ENCODE peak calls at places on chromosomes 6 and 20, in five cellular contexts. S is IMR-90, C is mesendoderm, U is trophoblast cell, K is mesenchymal stem cell. Y is an unnamed sample.

GRCh38 chr20:38230957-38231785 is 29.4 kb downstream of the KIAA1755 start:
- DNase-seq in S (peak; percentile 59), C (no peak), U (no peak), K (no peak), Y (no peak)

GRCh38 chr6:72855471-72855870 is 233.6 kb downstream of the KCNQ5 start:
- DNase-seq in S (peak; percentile 8), C (no peak), U (no peak), K (no peak), Y (no peak)

GRCh38 chr6:167764713-167765479 is 61.8 kb upstream of the AFDN start:
- DNase-seq in S (no peak), C (no peak), U (no peak), K (no peak), Y (no peak)

GRCh38 chr20:37885042-37885441 is 17.9 kb upstream of the VSTM2L start:
- DNase-seq in S (no peak), C (no peak), U (no peak), K (no peak), Y (no peak)

GRCh38 chr20:57308451-57309410 is 20.9 kb upstream of the SPO11 start:
- DNase-seq in S (no peak), C (no peak), U (peak; percentile 88), K (no peak), Y (no peak)

GRCh38 chr6:39999006-39999867 is 65.0 kb upstream of the MOCS1 start:
- DNase-seq in S (no peak), C (no peak), U (no peak), K (no peak), Y (no peak)

GRCh38 chr6:77466055-77467028 is 3.1 kb upstream of the HTR1B start:
- DNase-seq in S (peak; percentile 74), C (peak; percentile 85), U (no peak), K (peak; percentile 81), Y (peak; percentile 48)

GRCh38 chr6:17167327-17167979 is 65.6 kb downstream of the STMND1 start:
- DNase-seq in S (peak; percentile 15), C (peak; percentile 96), U (peak; percentile 28), K (peak; percentile 59), Y (peak; percentile 30)

GRCh38 chr20:13684566-13685222 is 46.0 kb upstream of the TASP1 start:
- DNase-seq in S (no peak), C (no peak), U (no peak), K (no peak), Y (no peak)

GRCh38 chr20:8331740-8332412 is 199.8 kb downstream of the PLCB1 start:
- DNase-seq in S (peak; percentile 76), C (no peak), U (no peak), K (peak; percentile 18), Y (no peak)

GRCh38 chr6:159806021-159806458 is 6.0 kb downstream of the PNLDC1 start:
- DNase-seq in S (no peak), C (peak; percentile 16), U (no peak), K (no peak), Y (no peak)
- H3K18ac ChIP-seq in S (no peak overlapping the region), C (no peak overlapping the region), U (no peak overlapping the region), K (no peak overlapping the region), Y (no peak overlapping the region)

DNA sequence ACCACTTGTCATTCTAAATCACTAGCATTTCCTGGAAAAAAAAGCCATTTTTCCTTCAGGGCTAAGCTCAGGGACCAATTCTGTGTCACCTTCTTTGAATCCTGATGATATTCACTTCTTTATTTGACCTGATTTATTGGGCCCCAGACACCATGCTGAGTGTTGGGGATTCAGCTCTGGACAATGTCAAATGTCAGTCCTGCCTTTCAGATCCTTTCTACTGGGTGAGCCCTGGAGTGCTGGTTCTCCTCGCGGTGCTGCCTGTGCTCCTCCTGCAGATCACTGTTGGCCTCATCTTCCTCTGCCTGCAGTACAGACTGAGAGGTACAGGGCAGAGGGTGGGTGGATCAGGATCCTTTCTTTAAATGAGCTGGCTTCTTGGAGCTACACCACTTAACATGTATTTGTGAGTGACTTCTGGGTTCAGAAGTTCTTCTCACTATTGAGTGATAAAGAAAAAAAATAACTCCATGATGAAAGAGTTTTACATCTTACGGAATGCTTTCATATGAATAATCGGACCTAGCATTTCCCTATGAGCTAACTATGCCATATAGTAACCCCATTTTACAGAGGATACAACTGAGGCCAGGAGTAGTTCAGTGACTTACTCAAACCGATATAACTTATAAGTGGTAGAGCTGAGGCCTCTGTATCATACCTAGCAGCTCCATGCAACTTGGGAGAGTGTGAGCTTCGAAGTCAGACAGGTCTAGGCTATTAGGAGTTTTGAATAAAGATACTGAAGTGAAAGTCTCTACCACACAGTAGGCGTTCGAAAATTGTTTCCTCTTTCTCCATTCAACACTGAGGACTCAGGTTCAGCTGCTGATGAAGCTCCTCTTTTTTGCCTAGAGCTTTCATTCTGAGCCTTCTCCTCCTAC is 9.3 kb downstream of the MOG start:
- DNase-seq in S (no peak), C (peak; percentile 87), U (no peak), K (no peak), Y (no peak)
- H3K18ac ChIP-seq in S (no peak overlapping the region), C (no peak overlapping the region), U (no peak overlapping the region), K (no peak overlapping the region), Y (peak overlapping the region; percentile 88)

GRCh38 chr6:53347250-53347920 is 1.4 kb downstream of the ELOVL5 start:
- DNase-seq in S (peak; percentile 45), C (no peak), U (no peak), K (peak; percentile 51), Y (peak; percentile 3)
- H3K18ac ChIP-seq in S (peak overlapping the region; percentile 30), C (peak overlapping the region; percentile 65), U (peak overlapping the region; percentile 57), K (peak overlapping the region; percentile 50), Y (peak overlapping the region; percentile 91)

DNA sequence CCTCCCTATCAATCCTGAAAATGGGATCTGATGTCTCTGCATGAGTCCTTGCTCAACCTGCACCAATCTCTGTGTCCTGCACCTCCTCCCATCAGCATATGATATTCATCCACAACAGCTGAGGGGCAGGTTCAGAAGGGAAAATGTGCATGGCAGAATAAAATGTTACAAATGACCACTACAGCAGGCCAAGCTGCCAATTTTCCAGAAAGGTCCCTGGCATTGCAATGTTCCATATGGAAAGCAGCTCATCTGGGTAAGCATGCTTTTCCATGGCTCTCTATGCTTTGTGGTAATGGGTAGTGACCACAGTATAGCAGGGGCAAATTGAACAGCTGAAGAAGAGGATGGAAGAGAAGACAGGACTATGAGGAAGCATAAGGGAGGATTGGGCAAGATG is 841.2 kb upstream of the FLRT3 start:
- DNase-seq in S (no peak), C (no peak), U (no peak), K (no peak), Y (no peak)
- H3K18ac ChIP-seq in S (no peak overlapping the region), C (no peak overlapping the region), U (no peak overlapping the region), K (no peak overlapping the region), Y (no peak overlapping the region)

GRCh38 chr20:6769953-6770831 is 2.7 kb downstream of the BMP2 start:
- DNase-seq in S (no peak), C (peak; percentile 82), U (no peak), K (peak; percentile 67), Y (peak; percentile 42)
- H3K18ac ChIP-seq in S (no peak overlapping the region), C (peak overlapping the region; percentile 25), U (no peak overlapping the region), K (peak overlapping the region; percentile 66), Y (peak overlapping the region; percentile 94)

GRCh38 chr6:99810295-99810694 is 183.7 kb downstream of the MCHR2 start:
- DNase-seq in S (no peak), C (no peak), U (no peak), K (no peak), Y (no peak)

GRCh38 chr6:99808992-99809391 is 185.0 kb downstream of the MCHR2 start:
- DNase-seq in S (no peak), C (no peak), U (no peak), K (no peak), Y (no peak)

GRCh38 chr6:99814230-99814928 is 179.6 kb downstream of the MCHR2 start:
- DNase-seq in S (no peak), C (no peak), U (no peak), K (no peak), Y (no peak)

GRCh38 chr6:99813565-99813964 is 180.5 kb downstream of the MCHR2 start:
- DNase-seq in S (no peak), C (no peak), U (peak; percentile 75), K (no peak), Y (no peak)

GRCh38 chr6:99810942-99811633 is 182.9 kb downstream of the MCHR2 start:
- DNase-seq in S (no peak), C (peak; percentile 79), U (peak; percentile 86), K (no peak), Y (no peak)
- H3K18ac ChIP-seq in S (no peak overlapping the region), C (no peak overlapping the region), U (no peak overlapping the region), K (no peak overlapping the region), Y (no peak overlapping the region)

GRCh38 chr20:32674362-32674789 is 635 bp upstream of the C20orf203 start:
- DNase-seq in S (peak; percentile 50), C (peak; percentile 61), U (peak; percentile 63), K (peak; percentile 47), Y (no peak)
- H3K18ac ChIP-seq in S (no peak overlapping the region), C (no peak overlapping the region), U (no peak overlapping the region), K (no peak overlapping the region), Y (no peak overlapping the region)

GRCh38 chr6:156779206-156780116 is 2.3 kb downstream of the ARID1B start:
- DNase-seq in S (no peak), C (peak; percentile 67), U (peak; percentile 9), K (peak; percentile 46), Y (peak; percentile 26)
- H3K18ac ChIP-seq in S (peak overlapping the region; percentile 24), C (peak overlapping the region; percentile 57), U (peak overlapping the region; percentile 97), K (peak overlapping the region; percentile 100), Y (peak overlapping the region; percentile 99)

GRCh38 chr6:166168616-166169548 is 1.2 kb upstream of the TBXT start:
- DNase-seq in S (no peak), C (no peak), U (no peak), K (no peak), Y (no peak)
- H3K18ac ChIP-seq in S (no peak overlapping the region), C (peak overlapping the region; percentile 78), U (no peak overlapping the region), K (no peak overlapping the region), Y (peak overlapping the region; percentile 4)

Y was measured in neuronal stem cell.